ENCODE peak calls at places on chromosome 11, in four cellular contexts. Z, S, J and C are unnamed samples.

GRCh38 chr11:122045181-122045586 is 70.8 kb downstream of the BLID start:
- DNase-seq in Z (peak), S (no peak), J (peak), C (no peak)

GRCh38 chr11:133318221-133318620 is 214.1 kb downstream of the OPCML start:
- DNase-seq in Z (no peak), S (no peak), J (no peak), C (no peak)

GRCh38 chr11:44960200-44960845 is 9.6 kb upstream of the TP53I11 start:
- DNase-seq in Z (no peak), S (no peak), J (no peak), C (no peak)

GRCh38 chr11:73470036-73470624 is 93.9 kb downstream of the RELT start:
- DNase-seq in Z (no peak), S (no peak), J (no peak), C (no peak)

GRCh38 chr11:89458646-89459045 is 32.5 kb downstream of the NOX4 start:
- DNase-seq in Z (no peak), S (no peak), J (no peak), C (no peak)

GRCh38 chr11:43408277-43408676 is 49.6 kb downstream of the TTC17 start:
- DNase-seq in Z (no peak), S (no peak), J (no peak), C (no peak)

GRCh38 chr11:131977854-131978253 is 607.4 kb downstream of the NTM start:
- DNase-seq in Z (peak), S (no peak), J (peak), C (peak)

GRCh38 chr11:34478845-34479663 is 34.5 kb downstream of the ELF5 start:
- DNase-seq in Z (no peak), S (no peak), J (no peak), C (no peak)

GRCh38 chr11:44947114-44947513 is 3.6 kb downstream of the TP53I11 start:
- DNase-seq in Z (no peak), S (no peak), J (no peak), C (no peak)

GRCh38 chr11:131867457-131868257 is 497.2 kb downstream of the NTM start:
- DNase-seq in Z (peak), S (peak), J (peak), C (peak)

GRCh38 chr11:35089724-35090505 is 49.1 kb upstream of the CD44 start:
- DNase-seq in Z (no peak), S (no peak), J (no peak), C (no peak)

GRCh38 chr11:117410861-117411725 is 83.4 kb downstream of the CEP164 start:
- DNase-seq in Z (no peak), S (no peak), J (no peak), C (no peak)

GRCh38 chr11:107699371-107700348 is 12.2 kb downstream of the SLN start:
- DNase-seq in Z (no peak), S (no peak), J (no peak), C (peak)

GRCh38 chr11:126305699-126306098 is 1.8 kb downstream of the DCPS start:
- DNase-seq in Z (no peak), S (no peak), J (no peak), C (no peak)

GRCh38 chr11:19076744-19077589 is 16.4 kb upstream of the MRGPRX2 start:
- DNase-seq in Z (peak), S (peak), J (peak), C (peak)

GRCh38 chr11:46451759-46452158 is 60.2 kb upstream of the CHRM4 start:
- DNase-seq in Z (no peak), S (no peak), J (no peak), C (no peak)

GRCh38 chr11:78022397-78023396 is at the start of gene KCTD14:
- DNase-seq in Z (no peak), S (no peak), J (peak), C (peak)

GRCh38 chr11:76800466-76801200 is 17.5 kb downstream of the TSKU start:
- DNase-seq in Z (no peak), S (no peak), J (no peak), C (no peak)

GRCh38 chr11:76163289-76163880 is 42.9 kb downstream of the WNT11 start:
- DNase-seq in Z (no peak), S (no peak), J (no peak), C (no peak)

GRCh38 chr11:77407613-77408012 is 66.3 kb downstream of the PAK1 start:
- DNase-seq in Z (peak), S (no peak), J (peak), C (peak)

GRCh38 chr11:41053894-41054293 is 405.6 kb downstream of the LRRC4C start:
- DNase-seq in Z (no peak), S (no peak), J (no peak), C (no peak)

GRCh38 chr11:44948155-44948554 is 2.5 kb downstream of the TP53I11 start:
- DNase-seq in Z (no peak), S (no peak), J (no peak), C (no peak)

GRCh38 chr11:95308512-95309035 is 77.6 kb upstream of the SESN3 start:
- DNase-seq in Z (no peak), S (no peak), J (no peak), C (no peak)

GRCh38 chr11:94218372-94218771 is 86.0 kb upstream of the IZUMO1R start:
- DNase-seq in Z (no peak), S (no peak), J (no peak), C (peak)

GRCh38 chr11:80855975-80856524 is 1415.2 kb upstream of the TENM4 start:
- DNase-seq in Z (peak), S (no peak), J (no peak), C (peak)

GRCh38 chr11:82747471-82747870 is 13.8 kb upstream of the FAM181B start:
- DNase-seq in Z (no peak), S (no peak), J (no peak), C (no peak)

GRCh38 chr11:69422645-69423044 is 58.8 kb upstream of the LINC01488 start:
- DNase-seq in Z (no peak), S (no peak), J (no peak), C (no peak)

GRCh38 chr11:32173435-32173834 is 82.6 kb downstream of the RCN1 start:
- DNase-seq in Z (peak), S (peak), J (peak), C (peak)

GRCh38 chr11:19553683-19554333 is 158.8 kb upstream of the NAV2 start:
- DNase-seq in Z (peak), S (peak), J (peak), C (peak)

GRCh38 chr11:33310720-33311500 is 53.7 kb downstream of the HIPK3 start:
- DNase-seq in Z (peak), S (no peak), J (no peak), C (peak)

GRCh38 chr11:117143871-117144476 is at the start of gene PAFAH1B2:
- DNase-seq in Z (peak), S (peak), J (peak), C (peak)

GRCh38 chr11:65419773-65420481 is 2.7 kb upstream of the NEAT1 start:
- DNase-seq in Z (peak), S (no peak), J (no peak), C (peak)

GRCh38 chr11:125315088-125315740 is 150.7 kb downstream of the PKNOX2 start:
- DNase-seq in Z (peak), S (no peak), J (no peak), C (peak)

GRCh38 chr11:126210871-126211235 is 597 bp downstream of the RPUSD4 start:
- DNase-seq in Z (no peak), S (no peak), J (no peak), C (peak)

GRCh38 chr11:68503281-68503687 is 42.7 kb downstream of the PPP6R3 start:
- DNase-seq in Z (peak), S (no peak), J (no peak), C (peak)

GRCh38 chr11:130300567-130300966 is 14.2 kb downstream of the ZBTB44 start:
- DNase-seq in Z (no peak), S (no peak), J (no peak), C (no peak)